ENCODE peak calls at places on chromosomes 11 and 22, in six cellular contexts. H, V, F, A, J and U are unnamed samples.

GRCh38 chr22:46069518-46070214 is 80.7 kb upstream of the PPARA start:
- DNase-seq in F (no peak), A (peak), J (peak), H (peak), V (peak), U (peak)

GRCh38 chr11:118170231-118170630 is 6.2 kb downstream of the SCN2B start:
- DNase-seq in F (no peak), A (no peak), V (no peak), H (no peak), J (no peak), U (no peak)

GRCh38 chr22:36447634-36448033 is 33.8 kb downstream of the TXN2 start:
- DNase-seq in H (no peak), F (no peak), J (no peak), A (no peak), V (no peak), U (no peak)

GRCh38 chr11:36148701-36149100 is 140.5 kb downstream of the COMMD9 start:
- DNase-seq in F (no peak), V (no peak), H (no peak), J (no peak), A (no peak), U (no peak)

GRCh38 chr11:15783619-15784018 is 572.7 kb downstream of the SOX6 start:
- DNase-seq in J (no peak), V (no peak), F (no peak), H (no peak), A (no peak), U (no peak)

GRCh38 chr22:25148149-25148691 is 51.4 kb upstream of the CRYBB3 start:
- DNase-seq in H (peak), A (peak), V (no peak), F (no peak), J (peak), U (peak)

GRCh38 chr11:94563848-94564442 is 3.2 kb upstream of the PIWIL4 start:
- DNase-seq in J (no peak), H (no peak), F (no peak), A (no peak), V (no peak), U (no peak)

GRCh38 chr11:59548309-59548656 is 36.9 kb downstream of the OR4D9 start:
- DNase-seq in V (no peak), J (no peak), H (no peak), F (no peak), A (no peak), U (no peak)

GRCh38 chr11:102819491-102819890 is 21.5 kb upstream of the MMP1 start:
- DNase-seq in A (no peak), V (no peak), J (no peak), H (peak), F (no peak), U (no peak)

GRCh38 chr22:39457546-39458442 is 982 bp downstream of the MGAT3 start:
- DNase-seq in H (no peak), F (peak), J (peak), V (no peak), A (no peak), U (no peak)

GRCh38 chr11:81869337-81870065 is 864.2 kb downstream of the FAM181B start:
- DNase-seq in F (peak), A (no peak), V (no peak), J (no peak), H (no peak), U (no peak)

GRCh38 chr22:35841907-35842518 is 124.3 kb downstream of the APOL5 start:
- DNase-seq in J (no peak), H (no peak), V (no peak), F (no peak), A (no peak), U (no peak)

GRCh38 chr11:115197031-115197430 is 307.2 kb downstream of the CADM1 start:
- DNase-seq in J (no peak), A (no peak), F (no peak), V (no peak), H (no peak), U (no peak)

GRCh38 chr11:26323837-26324236 is 8.1 kb upstream of the ANO3 start:
- DNase-seq in V (no peak), A (no peak), J (no peak), H (no peak), F (no peak), U (no peak)

GRCh38 chr11:33723238-33723881 is 12.9 kb downstream of the CD59 start:
- DNase-seq in H (no peak), V (peak), A (no peak), J (no peak), F (no peak), U (no peak)

GRCh38 chr11:57116654-57117053 is 65.1 kb upstream of the LRRC55 start:
- DNase-seq in H (no peak), F (no peak), A (peak), J (peak), V (no peak), U (no peak)

GRCh38 chr22:43542681-43543521 is 131.1 kb downstream of the MPPED1 start:
- DNase-seq in H (peak), J (no peak), F (no peak), V (peak), A (no peak), U (no peak)

GRCh38 chr22:43433451-43433850 is 21.6 kb downstream of the MPPED1 start:
- DNase-seq in H (peak), J (no peak), V (no peak), A (no peak), F (no peak), U (no peak)

GRCh38 chr11:28729339-28729738 is 621.2 kb downstream of the METTL15 start:
- DNase-seq in H (no peak), F (no peak), V (no peak), J (no peak), A (peak), U (no peak)

GRCh38 chr11:86938900-86939880 is 16.0 kb downstream of the FZD4 start:
- DNase-seq in V (no peak), F (no peak), H (no peak), A (peak), J (no peak), U (peak)

GRCh38 chr11:88320149-88320559 is 17.4 kb downstream of the CTSC start:
- DNase-seq in H (no peak), A (no peak), F (no peak), V (no peak), J (no peak), U (no peak)

GRCh38 chr11:5348516-5349194 is 2.7 kb upstream of the OR51B6 start:
- DNase-seq in V (no peak), J (no peak), F (no peak), A (no peak), H (no peak), U (no peak)

GRCh38 chr11:72897506-72897905 is 83.3 kb downstream of the ATG16L2 start:
- DNase-seq in V (no peak), J (no peak), H (no peak), A (no peak), F (no peak), U (no peak)

GRCh38 chr11:70546179-70546940 is 148.0 kb downstream of the CTTN start:
- DNase-seq in V (no peak), H (no peak), F (no peak), J (no peak), A (no peak), U (no peak)

GRCh38 chr11:130707217-130707616 is 209.1 kb downstream of the SNX19 start:
- DNase-seq in A (no peak), J (no peak), H (no peak), V (no peak), F (no peak), U (no peak)

GRCh38 chr22:50672471-50673230 is at the start of gene SHANK3:
- DNase-seq in F (no peak), J (no peak), H (peak), V (no peak), A (peak), U (no peak)

GRCh38 chr11:123601136-123601535 is 53.3 kb downstream of the SCN3B start:
- DNase-seq in F (no peak), J (no peak), V (no peak), A (no peak), H (no peak), U (no peak)

GRCh38 chr11:61627831-61628753 is 47.2 kb upstream of the SYT7 start:
- DNase-seq in H (peak), F (peak), V (peak), A (peak), J (peak), U (peak)

GRCh38 chr11:36306888-36307287 is 10.8 kb downstream of the PRR5L start:
- DNase-seq in V (no peak), J (peak), H (no peak), A (no peak), F (peak), U (no peak)

GRCh38 chr22:24982301-24983056 is 30.0 kb downstream of the KIAA1671 start:
- DNase-seq in V (no peak), A (no peak), J (no peak), H (no peak), F (no peak), U (no peak)

GRCh38 chr11:66559141-66559861 is 9.1 kb downstream of the CTSF start:
- DNase-seq in A (peak), V (no peak), H (peak), F (no peak), J (peak), U (no peak)

GRCh38 chr11:94809251-94809650 is 41.1 kb downstream of the AMOTL1 start:
- DNase-seq in V (no peak), J (no peak), H (no peak), F (no peak), A (no peak), U (no peak)

GRCh38 chr11:61176446-61176845 is 15.2 kb upstream of the VPS37C start:
- DNase-seq in F (no peak), A (no peak), J (no peak), V (no peak), H (no peak), U (no peak)

GRCh38 chr11:7637447-7638157 is 35.7 kb downstream of the CYB5R2 start:
- DNase-seq in H (peak), F (no peak), A (no peak), V (peak), J (peak), U (no peak)

GRCh38 chr11:63667993-63668392 is 3.2 kb downstream of the ATL3 start:
- DNase-seq in J (no peak), F (no peak), A (no peak), H (no peak), V (peak), U (no peak)

GRCh38 chr22:34108168-34108567 is 187.9 kb upstream of the LARGE1 start:
- DNase-seq in H (no peak), J (no peak), F (no peak), V (no peak), A (no peak), U (no peak)

GRCh38 chr11:29750392-29750791 is 266.4 kb downstream of the KCNA4 start:
- DNase-seq in A (no peak), V (no peak), H (no peak), F (no peak), J (no peak), U (no peak)

GRCh38 chr22:38338772-38339379 is 21.6 kb upstream of the CSNK1E start:
- DNase-seq in J (no peak), V (peak), F (no peak), A (peak), H (peak), U (no peak)

GRCh38 chr22:21594865-21595452 is 27.4 kb downstream of the UBE2L3 start:
- DNase-seq in H (no peak), V (no peak), F (no peak), J (no peak), A (no peak), U (no peak)

GRCh38 chr22:44707752-44708151 is 5.7 kb downstream of the PRR5 start:
- DNase-seq in A (no peak), J (no peak), V (no peak), H (no peak), F (no peak), U (no peak)
- TF ChIP-seq POLR2A in A (no peak), J (no peak), V (no peak), H (no peak), F (no peak), U (no peak)

GRCh38 chr11:65434667-65435179 is 12.1 kb downstream of the NEAT1 start:
- DNase-seq in V (peak), J (peak), F (no peak), H (peak), A (no peak), U (no peak)
- TF ChIP-seq POLR2A in V (no peak), J (no peak), F (no peak), H (peak), A (no peak), U (peak)

GRCh38 chr22:31215018-31215535 is 3.0 kb downstream of the LIMK2 start:
- DNase-seq in F (no peak), J (no peak), H (no peak), A (no peak), V (no peak), U (no peak)
- TF ChIP-seq POLR2A in F (no peak), J (no peak), H (no peak), A (no peak), V (no peak), U (no peak)

GRCh38 chr11:10655931-10656576 is 37.5 kb downstream of the IRAG1 start:
- DNase-seq in F (no peak), A (no peak), V (no peak), J (no peak), H (peak), U (no peak)

GRCh38 chr11:10657308-10658271 is 36.0 kb downstream of the IRAG1 start:
- DNase-seq in H (peak), J (peak), V (no peak), F (no peak), A (no peak), U (no peak)

GRCh38 chr11:10658621-10659338 is 34.8 kb downstream of the IRAG1 start:
- DNase-seq in A (no peak), J (no peak), H (peak), F (no peak), V (no peak), U (no peak)

GRCh38 chr11:10660323-10660722 is 33.2 kb downstream of the IRAG1 start:
- DNase-seq in J (no peak), A (no peak), V (no peak), F (no peak), H (peak), U (no peak)

GRCh38 chr11:10659339-10660216 is 34.0 kb downstream of the IRAG1 start:
- DNase-seq in A (peak), F (no peak), J (peak), V (peak), H (peak), U (no peak)
- TF ChIP-seq POLR2A in A (no peak), F (no peak), J (no peak), V (no peak), H (no peak), U (no peak)

GRCh38 chr22:18022851-18023250 is 1.5 kb downstream of the MICAL3 start:
- DNase-seq in A (no peak), V (no peak), F (no peak), H (no peak), J (no peak), U (no peak)

GRCh38 chr22:18024956-18025720 is 777 bp upstream of the MICAL3 start:
- DNase-seq in V (no peak), H (no peak), J (peak), A (no peak), F (no peak), U (no peak)

GRCh38 chr22:18021431-18021830 is 2.9 kb downstream of the MICAL3 start:
- DNase-seq in F (no peak), A (no peak), J (no peak), H (no peak), V (no peak), U (no peak)

GRCh38 chr22:18023509-18024275 is 669 bp downstream of the MICAL3 start:
- DNase-seq in V (peak), A (peak), F (peak), H (peak), J (peak), U (peak)

DNA sequence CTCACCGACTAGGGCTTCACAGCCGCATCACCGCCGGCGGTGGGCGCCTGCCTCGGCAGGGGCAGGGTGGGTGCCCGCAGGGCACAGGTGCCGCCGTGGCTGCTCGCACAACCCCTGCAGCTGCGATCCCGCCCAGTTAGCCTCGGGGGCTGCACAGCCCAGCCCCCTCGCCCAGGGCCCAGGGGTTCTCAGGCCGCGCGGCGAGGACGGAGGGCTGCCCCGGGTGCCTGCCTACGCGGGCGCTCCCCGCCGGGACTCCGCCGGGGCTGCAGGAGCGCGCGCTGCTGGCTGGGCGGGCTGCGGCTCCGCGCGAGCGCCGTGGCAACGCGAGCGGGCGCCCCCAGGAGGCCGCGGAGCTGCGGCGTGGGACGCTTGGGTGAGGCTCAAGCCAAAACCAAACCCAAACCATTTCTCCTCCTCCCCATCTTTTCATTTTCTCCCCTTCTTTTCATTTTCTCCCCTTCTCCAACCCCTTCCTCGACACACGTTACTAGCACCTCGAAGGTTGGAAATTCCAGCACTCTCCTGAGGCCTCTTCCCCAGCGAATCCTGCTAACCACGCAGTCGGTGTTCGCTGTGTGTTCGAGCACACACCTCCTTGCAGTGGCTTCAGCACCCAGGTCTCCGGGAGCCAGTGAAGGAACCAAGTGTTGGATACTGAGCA is at the start of gene MICAL3:
- DNase-seq in H (peak), J (peak), V (no peak), F (peak), A (peak), U (peak)
- TF ChIP-seq POLR2A in H (no peak), J (no peak), V (no peak), F (no peak), A (no peak), U (no peak)

GRCh38 chr11:9069861-9070470 is 21.4 kb downstream of the SCUBE2 start:
- DNase-seq in F (no peak), J (no peak), A (no peak), H (no peak), V (no peak), U (no peak)
- TF ChIP-seq POLR2A in F (no peak), J (no peak), A (no peak), H (no peak), V (no peak), U (no peak)

GRCh38 chr11:120236169-120237107 is 3.5 kb upstream of the POU2F3 start:
- DNase-seq in F (no peak), J (no peak), H (no peak), A (no peak), V (no peak), U (no peak)
- TF ChIP-seq POLR2A in F (peak), J (no peak), H (no peak), A (peak), V (no peak), U (no peak)